ENCODE peak calls at places on chromosomes 13 and 19, in eight cellular contexts. F is Right ventricle myocardium superior; L is pancreas; O is cardiac fibroblast; H is stimulated activated CD4-positive, alpha-beta T cell treated with anti-CD3 and anti-CD28 coated beads, Interleukin-15, amount 100 ng/mL, for 1 hour; K is SHP77 treated with DMSO at 0.1 percent for 48 hours; D is T47D; Q is NCI-H146. W is an unnamed sample.

GRCh38 chr13:95492044-95492801 is 60.3 kb upstream of the CLDN10 start:
- DNase-seq in F (no peak), L (no peak), O (no peak), H (no peak), K (no peak), D (no peak), Q (peak; percentile 11), W (peak; percentile 17)

GRCh38 chr19:33462112-33462726 is 59.4 kb downstream of the PEPD start:
- DNase-seq in F (no peak), L (no peak), O (no peak), H (no peak), K (no peak), D (no peak), Q (no peak), W (peak; percentile 78)

GRCh38 chr13:114065141-114065925 is 67.1 kb downstream of the RASA3 start:
- DNase-seq in F (peak; percentile 91), L (peak; percentile 84), O (peak; percentile 97), H (peak; percentile 59), K (peak; percentile 96), D (peak; percentile 91), Q (peak; percentile 37), W (peak; percentile 90)

GRCh38 chr13:88526186-88526852 is 855.1 kb downstream of the SLITRK5 start:
- DNase-seq in F (no peak), L (no peak), O (no peak), H (no peak), K (no peak), D (no peak), Q (no peak), W (peak; percentile 12)

GRCh38 chr13:27578121-27579030 is 42.0 kb downstream of the LNX2 start:
- DNase-seq in F (no peak), L (no peak), O (peak; percentile 15), H (no peak), K (no peak), D (peak; percentile 13), Q (no peak), W (peak; percentile 48)

GRCh38 chr19:28864577-28865042 is 348.3 kb downstream of the UQCRFS1 start:
- DNase-seq in F (peak; percentile 74), L (no peak), O (peak; percentile 69), H (no peak), K (no peak), D (no peak), Q (no peak), W (no peak)

GRCh38 chr13:83211301-83211700 is 671.0 kb downstream of the SLITRK1 start:
- DNase-seq in F (no peak), L (no peak), O (no peak), H (no peak), K (no peak), D (no peak), Q (no peak), W (no peak)

GRCh38 chr19:51431124-51431523 is 13.7 kb upstream of the SIGLEC10 start:
- DNase-seq in F (no peak), L (no peak), O (no peak), H (no peak), K (no peak), D (no peak), Q (no peak), W (no peak)

GRCh38 chr13:75798353-75799245 is 162.5 kb downstream of the LMO7 start:
- DNase-seq in F (no peak), L (no peak), O (peak; percentile 37), H (no peak), K (no peak), D (no peak), Q (no peak), W (no peak)

GRCh38 chr19:58558623-58559274 is 338 bp upstream of the UBE2M start:
- DNase-seq in F (peak; percentile 99), L (peak; percentile 100), O (peak; percentile 99), H (peak; percentile 100), K (no peak), D (peak; percentile 97), Q (no peak), W (no peak)

GRCh38 chr13:78976696-78977095 is 317.7 kb upstream of the OBI1 start:
- DNase-seq in F (no peak), L (no peak), O (no peak), H (no peak), K (no peak), D (no peak), Q (no peak), W (no peak)

GRCh38 chr19:51131780-51132680 is 7.3 kb downstream of the SIGLEC9 start:
- DNase-seq in F (peak; percentile 75), L (no peak), O (peak; percentile 96), H (no peak), K (no peak), D (no peak), Q (no peak), W (no peak)

GRCh38 chr19:29807870-29808405 is 3.9 kb upstream of the CCNE1 start:
- DNase-seq in F (no peak), L (no peak), O (no peak), H (no peak), K (no peak), D (no peak), Q (no peak), W (no peak)

GRCh38 chr13:56903710-56904109 is 237.0 kb upstream of the PRR20A start:
- DNase-seq in F (no peak), L (no peak), O (no peak), H (no peak), K (no peak), D (no peak), Q (no peak), W (no peak)

GRCh38 chr19:9818734-9819589 is at the start of gene FBXL12:
- DNase-seq in F (peak; percentile 100), L (peak; percentile 100), O (peak; percentile 100), H (peak; percentile 100), K (peak; percentile 99), D (peak; percentile 98), Q (peak; percentile 100), W (peak; percentile 100)

GRCh38 chr13:41053384-41053826 is 7.9 kb upstream of the WBP4 start:
- DNase-seq in F (no peak), L (no peak), O (peak; percentile 81), H (no peak), K (no peak), D (no peak), Q (no peak), W (no peak)

GRCh38 chr19:54448037-54448773 is 794 bp upstream of the LENG8 start:
- DNase-seq in F (peak; percentile 72), L (no peak), O (peak; percentile 74), H (peak; percentile 28), K (no peak), D (peak; percentile 56), Q (peak; percentile 61), W (peak; percentile 64)

GRCh38 chr19:21851596-21852345 is 15.8 kb upstream of the ZNF43 start:
- DNase-seq in F (peak; percentile 96), L (peak; percentile 90), O (peak; percentile 94), H (peak; percentile 75), K (no peak), D (peak; percentile 97), Q (peak; percentile 98), W (peak; percentile 98)

GRCh38 chr13:87893186-87893585 is 222.0 kb downstream of the SLITRK5 start:
- DNase-seq in F (no peak), L (no peak), O (no peak), H (no peak), K (no peak), D (no peak), Q (no peak), W (no peak)

GRCh38 chr19:15248648-15249559 is 16.7 kb upstream of the EPHX3 start:
- DNase-seq in F (peak; percentile 93), L (no peak), O (peak; percentile 94), H (no peak), K (no peak), D (peak; percentile 13), Q (no peak), W (no peak)

GRCh38 chr19:3324405-3324856 is 42.0 kb upstream of the NFIC start:
- DNase-seq in F (peak; percentile 70), L (peak; percentile 91), O (peak; percentile 26), H (peak; percentile 73), K (no peak), D (peak; percentile 64), Q (no peak), W (peak; percentile 55)

GRCh38 chr19:35560677-35561076 is 2.8 kb downstream of the ATP4A start:
- DNase-seq in F (no peak), L (peak; percentile 48), O (no peak), H (no peak), K (no peak), D (no peak), Q (no peak), W (no peak)

GRCh38 chr19:281992-282391 is 9.2 kb downstream of the PLPP2 start:
- DNase-seq in F (no peak), L (no peak), O (no peak), H (no peak), K (no peak), D (no peak), Q (no peak), W (no peak)